ENCODE peak calls at places on chromosomes 6 and 20, in eight cellular contexts. K, Y, S, H, X, T, V and Z are unnamed samples.

GRCh38 chr20:11978496-11978895 is 60.8 kb downstream of the BTBD3 start:
- DNase-seq in K (no peak), Y (no peak), S (no peak), H (no peak), X (no peak), T (no peak), V (no peak), Z (no peak)

GRCh38 chr20:34163316-34163715 is 51.3 kb upstream of the EIF2S2 start:
- DNase-seq in K (no peak), Y (no peak), S (no peak), H (no peak), X (no peak), T (no peak), V (no peak), Z (no peak)

GRCh38 chr6:2999005-2999620 is 581 bp upstream of the NQO2 start:
- DNase-seq in K (peak), Y (peak), S (peak), H (peak), X (no peak), T (no peak), V (no peak), Z (peak)

GRCh38 chr6:80357674-80358073 is 251.2 kb downstream of the BCKDHB start:
- DNase-seq in K (peak), Y (no peak), S (no peak), H (no peak), X (no peak), T (no peak), V (no peak), Z (no peak)

GRCh38 chr6:139376604-139377218 is 2.3 kb upstream of the CITED2 start:
- DNase-seq in K (peak), Y (no peak), S (no peak), H (no peak), X (no peak), T (peak), V (no peak), Z (peak)

GRCh38 chr6:157240059-157240959 is 83.0 kb downstream of the TMEM242 start:
- DNase-seq in K (peak), Y (peak), S (no peak), H (no peak), X (no peak), T (no peak), V (no peak), Z (peak)

GRCh38 chr20:20456736-20457135 is 88.8 kb downstream of the INSM1 start:
- DNase-seq in K (no peak), Y (no peak), S (no peak), H (no peak), X (no peak), T (no peak), V (no peak), Z (no peak)

GRCh38 chr20:37933797-37934633 is 31.1 kb downstream of the VSTM2L start:
- DNase-seq in K (no peak), Y (no peak), S (no peak), H (no peak), X (no peak), T (no peak), V (no peak), Z (no peak)

GRCh38 chr20:52056203-52057062 is 135.1 kb downstream of the ZFP64 start:
- DNase-seq in K (peak), Y (no peak), S (no peak), H (no peak), X (no peak), T (no peak), V (no peak), Z (no peak)

GRCh38 chr6:107340881-107341280 is 118.5 kb downstream of the PDSS2 start:
- DNase-seq in K (no peak), Y (no peak), S (no peak), H (no peak), X (no peak), T (no peak), V (no peak), Z (no peak)

GRCh38 chr20:3172933-3173581 is at the start of gene LZTS3:
- DNase-seq in K (peak), Y (peak), S (peak), H (peak), X (no peak), T (peak), V (peak), Z (peak)

GRCh38 chr6:53358440-53359087 is 9.8 kb upstream of the ELOVL5 start:
- DNase-seq in K (no peak), Y (no peak), S (no peak), H (peak), X (no peak), T (no peak), V (no peak), Z (no peak)